ENCODE peak calls at places on chromosomes 16 and 17, in nine cellular contexts. One of them, this sample, is unnamed.

GRCh38 chr16:50538411-50539052 is 9.7 kb upstream of the NKD1 start:
- DNase-seq in HCT116: no peak
- DNase-seq in neural progenitor cell: no peak
- DNase-seq in coronary artery: peak
- DNase-seq in endodermal cell: peak
- DNase-seq in PC-9: peak
- DNase-seq in HFF-Myc: no peak
- DNase-seq in IMR-90: no peak
- DNase-seq in OCI-LY7: no peak
- DNase-seq in this sample: no peak

GRCh38 chr17:30279156-30279555 is 12.6 kb downstream of the BLMH start:
- DNase-seq in HCT116: no peak
- DNase-seq in neural progenitor cell: no peak
- DNase-seq in coronary artery: no peak
- DNase-seq in endodermal cell: no peak
- DNase-seq in PC-9: no peak
- DNase-seq in HFF-Myc: no peak
- DNase-seq in IMR-90: no peak
- DNase-seq in OCI-LY7: no peak
- DNase-seq in this sample: no peak

GRCh38 chr16:80285089-80285488 is 255.7 kb upstream of the DYNLRB2 start:
- DNase-seq in HCT116: no peak
- DNase-seq in neural progenitor cell: no peak
- DNase-seq in coronary artery: no peak
- DNase-seq in endodermal cell: no peak
- DNase-seq in PC-9: no peak
- DNase-seq in HFF-Myc: no peak
- DNase-seq in IMR-90: peak
- DNase-seq in OCI-LY7: no peak
- DNase-seq in this sample: peak

GRCh38 chr16:54110582-54110981 is 176.0 kb downstream of the IRX3 start:
- DNase-seq in HCT116: no peak
- DNase-seq in neural progenitor cell: no peak
- DNase-seq in coronary artery: no peak
- DNase-seq in endodermal cell: no peak
- DNase-seq in PC-9: no peak
- DNase-seq in HFF-Myc: no peak
- DNase-seq in IMR-90: no peak
- DNase-seq in OCI-LY7: no peak
- DNase-seq in this sample: no peak

GRCh38 chr16:49513040-49513439 is 139.4 kb downstream of the C16orf78 start:
- DNase-seq in HCT116: no peak
- DNase-seq in neural progenitor cell: peak
- DNase-seq in coronary artery: no peak
- DNase-seq in endodermal cell: peak
- DNase-seq in PC-9: no peak
- DNase-seq in HFF-Myc: no peak
- DNase-seq in IMR-90: no peak
- DNase-seq in OCI-LY7: peak
- DNase-seq in this sample: no peak

GRCh38 chr17:81918762-81919545 is 978 bp upstream of the SIRT7 start:
- DNase-seq in HCT116: no peak
- DNase-seq in neural progenitor cell: no peak
- DNase-seq in coronary artery: no peak
- DNase-seq in endodermal cell: no peak
- DNase-seq in PC-9: peak
- DNase-seq in HFF-Myc: no peak
- DNase-seq in IMR-90: no peak
- DNase-seq in OCI-LY7: no peak
- DNase-seq in this sample: no peak

GRCh38 chr16:70380205-70380918 is 33.7 kb downstream of the DDX19A start:
- DNase-seq in HCT116: no peak
- DNase-seq in neural progenitor cell: peak
- DNase-seq in coronary artery: peak
- DNase-seq in endodermal cell: peak
- DNase-seq in PC-9: peak
- DNase-seq in HFF-Myc: peak
- DNase-seq in IMR-90: peak
- DNase-seq in OCI-LY7: peak
- DNase-seq in this sample: peak

GRCh38 chr16:87240211-87241134 is 76.7 kb downstream of the C16orf95 start:
- DNase-seq in HCT116: no peak
- DNase-seq in neural progenitor cell: no peak
- DNase-seq in coronary artery: no peak
- DNase-seq in endodermal cell: no peak
- DNase-seq in PC-9: peak
- DNase-seq in HFF-Myc: peak
- DNase-seq in IMR-90: peak
- DNase-seq in OCI-LY7: no peak
- DNase-seq in this sample: peak

GRCh38 chr17:79019631-79020584 is 4.1 kb upstream of the C1QTNF1 start:
- DNase-seq in HCT116: peak
- DNase-seq in neural progenitor cell: peak
- DNase-seq in coronary artery: peak
- DNase-seq in endodermal cell: peak
- DNase-seq in PC-9: peak
- DNase-seq in HFF-Myc: no peak
- DNase-seq in IMR-90: peak
- DNase-seq in OCI-LY7: peak
- DNase-seq in this sample: peak

GRCh38 chr17:44862278-44862914 is 14.7 kb downstream of the HIGD1B start:
- DNase-seq in HCT116: no peak
- DNase-seq in neural progenitor cell: no peak
- DNase-seq in coronary artery: no peak
- DNase-seq in endodermal cell: no peak
- DNase-seq in PC-9: no peak
- DNase-seq in HFF-Myc: no peak
- DNase-seq in IMR-90: no peak
- DNase-seq in OCI-LY7: no peak
- DNase-seq in this sample: no peak

GRCh38 chr17:30225919-30226553 is 9.5 kb downstream of the SLC6A4 start:
- DNase-seq in HCT116: no peak
- DNase-seq in neural progenitor cell: no peak
- DNase-seq in coronary artery: peak
- DNase-seq in endodermal cell: no peak
- DNase-seq in PC-9: peak
- DNase-seq in HFF-Myc: no peak
- DNase-seq in IMR-90: no peak
- DNase-seq in OCI-LY7: no peak
- DNase-seq in this sample: no peak

GRCh38 chr16:50531901-50532300 is 16.3 kb upstream of the NKD1 start:
- DNase-seq in HCT116: no peak
- DNase-seq in neural progenitor cell: no peak
- DNase-seq in coronary artery: peak
- DNase-seq in endodermal cell: peak
- DNase-seq in PC-9: no peak
- DNase-seq in HFF-Myc: no peak
- DNase-seq in IMR-90: no peak
- DNase-seq in OCI-LY7: no peak
- DNase-seq in this sample: no peak

GRCh38 chr17:50055426-50056216 is at the start of gene ITGA3:
- DNase-seq in HCT116: peak
- DNase-seq in neural progenitor cell: peak
- DNase-seq in coronary artery: peak
- DNase-seq in endodermal cell: peak
- DNase-seq in PC-9: peak
- DNase-seq in HFF-Myc: no peak
- DNase-seq in IMR-90: peak
- DNase-seq in OCI-LY7: peak
- DNase-seq in this sample: peak

GRCh38 chr17:76091526-76092285 is 11.9 kb downstream of the EXOC7 start:
- DNase-seq in HCT116: no peak
- DNase-seq in neural progenitor cell: no peak
- DNase-seq in coronary artery: no peak
- DNase-seq in endodermal cell: no peak
- DNase-seq in PC-9: no peak
- DNase-seq in HFF-Myc: no peak
- DNase-seq in IMR-90: no peak
- DNase-seq in OCI-LY7: no peak
- DNase-seq in this sample: no peak

GRCh38 chr17:76538281-76538931 is 897 bp upstream of the CYGB start:
- DNase-seq in HCT116: no peak
- DNase-seq in neural progenitor cell: peak
- DNase-seq in coronary artery: peak
- DNase-seq in endodermal cell: peak
- DNase-seq in PC-9: no peak
- DNase-seq in HFF-Myc: no peak
- DNase-seq in IMR-90: no peak
- DNase-seq in OCI-LY7: no peak
- DNase-seq in this sample: no peak

GRCh38 chr17:48592097-48592496 is 1.5 kb downstream of the HOXB5 start:
- DNase-seq in HCT116: no peak
- DNase-seq in neural progenitor cell: no peak
- DNase-seq in coronary artery: no peak
- DNase-seq in endodermal cell: peak
- DNase-seq in PC-9: no peak
- DNase-seq in HFF-Myc: no peak
- DNase-seq in IMR-90: peak
- DNase-seq in OCI-LY7: no peak
- DNase-seq in this sample: peak

GRCh38 chr17:48591435-48592077 is 1.5 kb upstream of the HOXB3 start:
- DNase-seq in HCT116: no peak
- DNase-seq in neural progenitor cell: no peak
- DNase-seq in coronary artery: no peak
- DNase-seq in endodermal cell: no peak
- DNase-seq in PC-9: no peak
- DNase-seq in HFF-Myc: no peak
- DNase-seq in IMR-90: peak
- DNase-seq in OCI-LY7: no peak
- DNase-seq in this sample: no peak

GRCh38 chr17:48593840-48594411 is 347 bp upstream of the HOXB5 start:
- DNase-seq in HCT116: no peak
- DNase-seq in neural progenitor cell: peak
- DNase-seq in coronary artery: no peak
- DNase-seq in endodermal cell: peak
- DNase-seq in PC-9: no peak
- DNase-seq in HFF-Myc: peak
- DNase-seq in IMR-90: peak
- DNase-seq in OCI-LY7: peak
- DNase-seq in this sample: peak

GRCh38 chr17:48593126-48593829 is at the start of gene HOXB5:
- DNase-seq in HCT116: no peak
- DNase-seq in neural progenitor cell: no peak
- DNase-seq in coronary artery: no peak
- DNase-seq in endodermal cell: peak
- DNase-seq in PC-9: no peak
- DNase-seq in HFF-Myc: no peak
- DNase-seq in IMR-90: peak
- DNase-seq in OCI-LY7: no peak
- DNase-seq in this sample: peak

DNA sequence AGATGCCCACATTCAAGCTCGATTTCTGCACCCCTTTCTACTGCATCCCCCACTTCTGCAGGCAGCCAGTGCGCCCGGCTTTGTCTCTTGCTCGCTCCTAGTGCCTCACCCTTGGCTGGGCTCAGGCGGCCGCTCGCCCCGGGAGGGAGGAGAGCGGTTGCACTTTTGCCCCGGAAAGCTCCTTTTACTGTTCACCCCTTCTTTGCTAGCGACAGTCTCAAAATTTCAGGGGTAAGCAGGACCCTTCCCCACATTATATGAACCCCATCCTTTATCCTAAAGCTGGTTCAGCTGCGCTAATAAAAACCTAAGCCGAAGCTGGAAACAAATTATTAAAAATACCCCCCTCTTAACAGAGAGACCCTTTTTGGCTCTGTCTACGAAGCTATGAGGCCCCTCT is 987 bp downstream of the HOXB5 start:
- DNase-seq in HCT116: no peak
- DNase-seq in neural progenitor cell: no peak
- DNase-seq in coronary artery: no peak
- DNase-seq in endodermal cell: peak
- DNase-seq in PC-9: no peak
- DNase-seq in HFF-Myc: no peak
- DNase-seq in IMR-90: peak
- DNase-seq in OCI-LY7: no peak
- DNase-seq in this sample: no peak
- H3K4me3 ChIP-seq in HCT116: no peak
- H3K4me3 ChIP-seq in neural progenitor cell: no peak
- H3K4me3 ChIP-seq in coronary artery: peak
- H3K4me3 ChIP-seq in endodermal cell: no peak
- H3K4me3 ChIP-seq in PC-9: no peak
- H3K4me3 ChIP-seq in HFF-Myc: no peak
- H3K4me3 ChIP-seq in IMR-90: peak
- H3K4me3 ChIP-seq in OCI-LY7: no peak
- H3K4me3 ChIP-seq in this sample: peak

DNA sequence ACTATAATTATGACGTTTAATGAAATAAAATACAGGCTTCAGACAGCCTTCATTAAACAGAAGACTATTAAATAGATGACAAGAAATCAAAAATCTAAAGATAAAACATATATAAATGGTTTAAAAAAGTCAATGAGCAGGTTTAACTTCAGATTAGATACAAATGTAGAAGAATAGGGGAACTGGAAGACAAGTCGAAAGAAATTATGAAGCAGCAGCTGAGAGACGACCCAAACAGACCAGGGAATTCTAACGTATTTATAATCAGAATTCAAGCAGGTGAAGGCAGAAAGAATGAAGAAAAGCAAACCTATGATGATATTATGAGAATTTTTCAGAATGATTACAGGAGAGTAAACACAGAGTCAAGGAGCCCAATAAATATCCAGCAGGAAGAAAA is 235.1 kb upstream of the XYLT1 start:
- DNase-seq in HCT116: no peak
- DNase-seq in neural progenitor cell: no peak
- DNase-seq in coronary artery: no peak
- DNase-seq in endodermal cell: no peak
- DNase-seq in PC-9: no peak
- DNase-seq in HFF-Myc: no peak
- DNase-seq in IMR-90: no peak
- DNase-seq in OCI-LY7: no peak
- DNase-seq in this sample: no peak
- H3K4me3 ChIP-seq in HCT116: no peak
- H3K4me3 ChIP-seq in neural progenitor cell: no peak
- H3K4me3 ChIP-seq in coronary artery: no peak
- H3K4me3 ChIP-seq in endodermal cell: no peak
- H3K4me3 ChIP-seq in PC-9: no peak
- H3K4me3 ChIP-seq in HFF-Myc: no peak
- H3K4me3 ChIP-seq in IMR-90: no peak
- H3K4me3 ChIP-seq in OCI-LY7: no peak
- H3K4me3 ChIP-seq in this sample: no peak

GRCh38 chr17:69761767-69762321 is 313.2 kb upstream of the KCNJ16 start:
- DNase-seq in HCT116: no peak
- DNase-seq in neural progenitor cell: no peak
- DNase-seq in coronary artery: no peak
- DNase-seq in endodermal cell: no peak
- DNase-seq in PC-9: peak
- DNase-seq in HFF-Myc: peak
- DNase-seq in IMR-90: peak
- DNase-seq in OCI-LY7: no peak
- DNase-seq in this sample: peak
- H3K4me3 ChIP-seq in HCT116: no peak
- H3K4me3 ChIP-seq in neural progenitor cell: no peak
- H3K4me3 ChIP-seq in coronary artery: no peak
- H3K4me3 ChIP-seq in endodermal cell: no peak
- H3K4me3 ChIP-seq in PC-9: peak
- H3K4me3 ChIP-seq in HFF-Myc: no peak
- H3K4me3 ChIP-seq in IMR-90: no peak
- H3K4me3 ChIP-seq in OCI-LY7: no peak
- H3K4me3 ChIP-seq in this sample: peak

DNA sequence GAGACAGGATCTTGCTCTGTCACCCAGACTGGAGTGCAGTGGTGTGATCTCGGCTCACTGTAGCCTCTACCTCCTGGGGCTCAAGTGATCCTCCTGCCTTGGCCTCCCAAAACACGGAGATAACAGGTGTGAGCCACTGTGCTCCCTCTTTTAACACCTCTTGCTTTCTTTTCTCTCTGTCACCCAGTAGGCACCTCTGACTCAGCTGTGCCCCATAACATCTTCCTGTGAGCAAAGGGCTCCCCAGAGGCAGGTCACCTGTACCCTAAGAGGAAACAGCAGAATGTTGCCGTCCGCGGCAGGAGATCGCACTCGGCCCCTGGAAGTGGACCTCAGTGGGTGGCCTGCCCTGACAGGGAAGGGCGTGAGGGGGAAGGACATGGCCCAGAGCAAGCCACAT is 918 bp upstream of the NLRC3 start:
- DNase-seq in HCT116: no peak
- DNase-seq in neural progenitor cell: no peak
- DNase-seq in coronary artery: no peak
- DNase-seq in endodermal cell: no peak
- DNase-seq in PC-9: no peak
- DNase-seq in HFF-Myc: no peak
- DNase-seq in IMR-90: no peak
- DNase-seq in OCI-LY7: peak
- DNase-seq in this sample: no peak
- H3K4me3 ChIP-seq in HCT116: no peak
- H3K4me3 ChIP-seq in neural progenitor cell: no peak
- H3K4me3 ChIP-seq in coronary artery: no peak
- H3K4me3 ChIP-seq in endodermal cell: no peak
- H3K4me3 ChIP-seq in PC-9: no peak
- H3K4me3 ChIP-seq in HFF-Myc: no peak
- H3K4me3 ChIP-seq in IMR-90: no peak
- H3K4me3 ChIP-seq in OCI-LY7: peak
- H3K4me3 ChIP-seq in this sample: no peak

This sample was measured in astrocyte.